ENCODE peak calls at places on chromosomes 16 and 17, in four cellular contexts. A is WTC11, J is IMR-90, N is A549. O is an unnamed sample.

GRCh38 chr17:14019186-14019956 is 49.9 kb upstream of the COX10 start:
- DNase-seq in A (no peak), J (peak), N (no peak), O (no peak)

GRCh38 chr16:7615565-7615964 is 282.9 kb downstream of the RBFOX1 start:
- DNase-seq in A (no peak), J (no peak), N (no peak), O (no peak)

GRCh38 chr17:17921192-17922082 is 50.8 kb downstream of the TOM1L2 start:
- DNase-seq in A (peak), J (peak), N (peak), O (no peak)

GRCh38 chr16:10065014-10065413 is 117.2 kb downstream of the GRIN2A start:
- DNase-seq in A (no peak), J (no peak), N (no peak), O (no peak)

GRCh38 chr17:46194393-46195216 is 1.4 kb upstream of the KANSL1 start:
- DNase-seq in A (no peak), J (peak), N (peak), O (no peak)

GRCh38 chr17:18139949-18140348 is 31.4 kb downstream of the MYO15A start:
- DNase-seq in A (peak), J (peak), N (peak), O (no peak)

GRCh38 chr17:41957058-41957868 is 9.3 kb upstream of the CNP start:
- DNase-seq in A (peak), J (peak), N (no peak), O (no peak)

GRCh38 chr17:19369846-19370492 is 7.4 kb upstream of the B9D1 start:
- DNase-seq in A (no peak), J (no peak), N (no peak), O (no peak)

GRCh38 chr16:4795181-4795827 is at the start of gene SMIM22:
- DNase-seq in A (no peak), J (no peak), N (no peak), O (no peak)

GRCh38 chr17:80263253-80264047 is 2.8 kb downstream of the RNF213 start:
- DNase-seq in A (no peak), J (peak), N (peak), O (peak)

GRCh38 chr16:1069154-1069553 is 3.4 kb upstream of the SSTR5 start:
- DNase-seq in A (peak), J (no peak), N (no peak), O (peak)

GRCh38 chr17:74770498-74771318 is 5.4 kb downstream of the NAT9 start:
- DNase-seq in A (peak), J (peak), N (peak), O (peak)

GRCh38 chr16:69276143-69277115 is 34.7 kb upstream of the VPS4A start:
- DNase-seq in A (no peak), J (peak), N (no peak), O (no peak)

GRCh38 chr17:14461131-14461530 is 160.2 kb downstream of the HS3ST3B1 start:
- DNase-seq in A (no peak), J (no peak), N (no peak), O (no peak)

GRCh38 chr17:8997994-8998628 is 23.2 kb upstream of the NTN1 start:
- DNase-seq in A (peak), J (peak), N (peak), O (peak)

GRCh38 chr16:3058173-3059030 is 7.0 kb upstream of the IL32 start:
- DNase-seq in A (peak), J (no peak), N (peak), O (peak)

GRCh38 chr17:41009301-41009760 is 403 bp upstream of the KRTAP3-1 start:
- DNase-seq in A (no peak), J (no peak), N (no peak), O (no peak)

GRCh38 chr17:79798296-79799173 is 1.7 kb upstream of the CBX8 start:
- DNase-seq in A (peak), J (no peak), N (no peak), O (peak)

GRCh38 chr17:46192484-46193245 is 564 bp downstream of the KANSL1 start:
- DNase-seq in A (peak), J (peak), N (peak), O (peak)

GRCh38 chr17:1647802-1648581 is 1.7 kb downstream of the RILP start:
- DNase-seq in A (peak), J (no peak), N (peak), O (peak)

GRCh38 chr16:73213761-73214480 is 166.0 kb upstream of the ZFHX3 start:
- DNase-seq in A (no peak), J (peak), N (no peak), O (no peak)

GRCh38 chr17:65561394-65562205 is at the start of gene AXIN2:
- DNase-seq in A (peak), J (peak), N (peak), O (peak)

GRCh38 chr17:74049167-74049797 is 154.2 kb upstream of the RPL38 start:
- DNase-seq in A (no peak), J (no peak), N (no peak), O (no peak)

GRCh38 chr17:77291591-77292386 is 151.0 kb downstream of the SEC14L1 start:
- DNase-seq in A (no peak), J (no peak), N (no peak), O (no peak)

GRCh38 chr17:81741594-81742452 is 29.7 kb downstream of the SLC25A10 start:
- DNase-seq in A (no peak), J (no peak), N (no peak), O (no peak)

GRCh38 chr16:56558024-56558747 is 6.7 kb upstream of the MT4 start:
- DNase-seq in A (no peak), J (peak), N (peak), O (no peak)

GRCh38 chr17:57523926-57524634 is 221.0 kb downstream of the CCDC182 start:
- DNase-seq in A (no peak), J (peak), N (peak), O (no peak)

GRCh38 chr17:76153640-76154039 is 12.6 kb upstream of the FOXJ1 start:
- DNase-seq in A (no peak), J (peak), N (no peak), O (no peak)

GRCh38 chr16:56013962-56014552 is 138.9 kb upstream of the CES5A start:
- DNase-seq in A (peak), J (peak), N (peak), O (no peak)

GRCh38 chr17:9009737-9010136 is 11.6 kb upstream of the NTN1 start:
- DNase-seq in A (no peak), J (no peak), N (no peak), O (no peak)

GRCh38 chr17:56595831-56596740 is 2.6 kb downstream of the NOG start:
- DNase-seq in A (peak), J (peak), N (no peak), O (peak)

GRCh38 chr16:3922241-3922640 is 41.7 kb upstream of the CREBBP start:
- DNase-seq in A (no peak), J (no peak), N (no peak), O (no peak)

GRCh38 chr16:30551781-30552180 is 6.4 kb downstream of the ZNF764 start:
- DNase-seq in A (no peak), J (no peak), N (no peak), O (no peak)

GRCh38 chr16:2929693-2930092 is 18.0 kb downstream of the FLYWCH1 start:
- DNase-seq in A (no peak), J (no peak), N (no peak), O (no peak)

GRCh38 chr16:13333336-13333735 is 431.9 kb downstream of the SHISA9 start:
- DNase-seq in A (no peak), J (no peak), N (no peak), O (no peak)

GRCh38 chr17:50935201-50936124 is 69.3 kb upstream of the TOB1 start:
- DNase-seq in A (no peak), J (no peak), N (peak), O (peak)

GRCh38 chr17:10728331-10728730 is 1.5 kb downstream of the TMEM220 start:
- DNase-seq in A (no peak), J (no peak), N (no peak), O (no peak)

GRCh38 chr17:62109378-62109902 is 44.4 kb upstream of the MED13 start:
- DNase-seq in A (peak), J (peak), N (peak), O (peak)

GRCh38 chr17:80847506-80848230 is 144.0 kb upstream of the CHMP6 start:
- DNase-seq in A (no peak), J (no peak), N (no peak), O (no peak)

GRCh38 chr16:81739503-81739902 is 39.6 kb upstream of the PLCG2 start:
- DNase-seq in A (no peak), J (no peak), N (no peak), O (no peak)

GRCh38 chr16:81738831-81739496 is 40.1 kb upstream of the PLCG2 start:
- DNase-seq in A (no peak), J (no peak), N (no peak), O (no peak)

GRCh38 chr16:81740163-81740562 is 38.9 kb upstream of the PLCG2 start:
- DNase-seq in A (peak), J (no peak), N (no peak), O (no peak)

GRCh38 chr16:81734632-81735434 is 44.3 kb upstream of the PLCG2 start:
- DNase-seq in A (no peak), J (no peak), N (no peak), O (no peak)

DNA sequence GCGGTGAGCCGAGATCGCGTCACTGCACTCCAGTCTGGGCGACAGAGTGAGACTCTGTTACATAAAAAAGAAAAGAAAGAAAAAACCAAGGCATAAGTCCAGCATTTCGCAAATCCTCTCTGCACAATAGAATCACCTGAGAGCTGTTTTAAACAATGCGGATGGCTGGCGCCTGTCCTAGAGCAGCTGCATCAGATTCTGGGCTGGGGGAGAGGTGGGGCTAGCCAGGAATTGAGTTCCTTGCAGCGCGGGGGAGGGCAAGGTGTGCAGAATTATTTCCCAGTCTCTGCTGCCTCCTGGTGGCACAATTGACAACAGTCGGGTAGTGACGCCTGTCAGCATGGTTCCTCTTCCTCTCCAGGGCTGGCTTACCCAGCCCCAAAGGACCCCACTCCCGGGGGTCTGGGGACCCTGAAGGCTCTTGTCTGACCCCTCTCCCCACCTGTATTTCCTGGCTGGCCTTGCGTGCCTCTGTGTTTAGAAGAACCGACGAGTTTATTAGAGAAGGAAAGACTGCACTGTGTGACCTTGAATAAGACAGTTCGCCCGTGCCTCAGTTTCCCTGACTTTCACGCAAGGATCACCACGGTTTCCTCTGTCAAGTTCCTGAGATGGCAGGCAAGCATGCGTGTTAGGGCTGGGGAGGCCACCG is 41.1 kb upstream of the PLCG2 start:
- DNase-seq in A (peak), J (peak), N (peak), O (peak)
- TF ChIP-seq CTCF in A (peak), J (peak), N (peak), O (peak)

GRCh38 chr17:78559749-78560368 is 17.3 kb downstream of the DNAH17 start:
- DNase-seq in A (peak), J (no peak), N (no peak), O (no peak)
- TF ChIP-seq CTCF in A (peak), J (no peak), N (no peak), O (no peak)

GRCh38 chr17:43697937-43698336 is 36.2 kb upstream of the MEOX1 start:
- DNase-seq in A (no peak), J (no peak), N (no peak), O (no peak)

GRCh38 chr17:43698678-43699437 is 37.1 kb upstream of the MEOX1 start:
- DNase-seq in A (no peak), J (no peak), N (no peak), O (no peak)

GRCh38 chr17:43696891-43697290 is 35.2 kb upstream of the MEOX1 start:
- DNase-seq in A (no peak), J (no peak), N (no peak), O (no peak)

GRCh38 chr17:43694081-43694870 is 32.6 kb upstream of the MEOX1 start:
- DNase-seq in A (peak), J (peak), N (peak), O (peak)

GRCh38 chr17:43695968-43696865 is 34.5 kb upstream of the MEOX1 start:
- DNase-seq in A (no peak), J (peak), N (no peak), O (no peak)
- TF ChIP-seq CTCF in A (no peak), J (no peak), N (no peak), O (no peak)

DNA sequence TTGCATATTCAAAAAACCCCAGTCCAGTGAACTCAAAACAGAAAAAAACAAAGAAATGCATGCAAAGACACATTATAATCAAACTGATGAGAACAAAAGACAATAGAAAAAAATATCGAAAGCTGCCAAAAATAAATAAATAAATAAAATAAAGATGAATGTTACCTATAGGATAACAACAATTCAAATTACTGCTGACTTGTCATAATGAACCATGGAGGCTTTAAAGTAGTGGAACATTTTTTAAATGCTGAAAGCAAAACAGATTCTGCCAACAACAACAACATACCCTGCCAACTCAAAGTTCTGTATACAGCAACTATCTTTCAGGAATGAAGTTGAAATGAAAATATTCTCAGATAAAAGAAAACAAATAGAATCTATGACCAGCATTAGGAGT is 116.6 kb downstream of the CBLN1 start:
- DNase-seq in A (no peak), J (no peak), N (no peak), O (no peak)
- TF ChIP-seq CTCF in A (no peak), J (no peak), N (no peak), O (no peak)

GRCh38 chr16:67039260-67040020 is 10.5 kb downstream of the CBFB start:
- DNase-seq in A (no peak), J (peak), N (no peak), O (no peak)

GRCh38 chr16:67043420-67043819 is 14.5 kb downstream of the CBFB start:
- DNase-seq in A (no peak), J (no peak), N (no peak), O (no peak)

GRCh38 chr16:67035364-67035763 is 6.4 kb downstream of the CBFB start:
- DNase-seq in A (no peak), J (no peak), N (no peak), O (no peak)

GRCh38 chr16:67036323-67036741 is 7.4 kb downstream of the CBFB start:
- DNase-seq in A (no peak), J (no peak), N (no peak), O (peak)

DNA sequence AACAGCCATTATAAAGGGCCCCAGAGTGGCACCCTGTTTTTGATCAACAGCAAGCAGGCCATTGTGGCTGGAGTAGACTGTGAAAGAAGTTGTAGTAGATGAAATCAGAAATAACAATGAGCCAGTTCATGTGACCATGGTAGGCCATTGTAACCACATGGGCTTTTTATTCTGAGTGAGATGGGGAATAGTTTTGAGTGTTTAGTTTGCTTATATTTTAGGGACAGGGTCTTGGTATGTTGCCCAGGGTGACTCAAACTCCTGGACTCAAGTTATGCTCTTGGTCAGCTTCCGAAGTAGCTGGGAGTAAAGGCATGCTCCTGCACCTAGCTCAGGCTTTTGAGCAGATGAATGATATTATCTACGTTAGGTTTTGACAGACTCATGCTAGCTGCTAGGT is 12.0 kb downstream of the CBFB start:
- DNase-seq in A (no peak), J (peak), N (no peak), O (no peak)
- TF ChIP-seq CTCF in A (no peak), J (no peak), N (no peak), O (no peak)

DNA sequence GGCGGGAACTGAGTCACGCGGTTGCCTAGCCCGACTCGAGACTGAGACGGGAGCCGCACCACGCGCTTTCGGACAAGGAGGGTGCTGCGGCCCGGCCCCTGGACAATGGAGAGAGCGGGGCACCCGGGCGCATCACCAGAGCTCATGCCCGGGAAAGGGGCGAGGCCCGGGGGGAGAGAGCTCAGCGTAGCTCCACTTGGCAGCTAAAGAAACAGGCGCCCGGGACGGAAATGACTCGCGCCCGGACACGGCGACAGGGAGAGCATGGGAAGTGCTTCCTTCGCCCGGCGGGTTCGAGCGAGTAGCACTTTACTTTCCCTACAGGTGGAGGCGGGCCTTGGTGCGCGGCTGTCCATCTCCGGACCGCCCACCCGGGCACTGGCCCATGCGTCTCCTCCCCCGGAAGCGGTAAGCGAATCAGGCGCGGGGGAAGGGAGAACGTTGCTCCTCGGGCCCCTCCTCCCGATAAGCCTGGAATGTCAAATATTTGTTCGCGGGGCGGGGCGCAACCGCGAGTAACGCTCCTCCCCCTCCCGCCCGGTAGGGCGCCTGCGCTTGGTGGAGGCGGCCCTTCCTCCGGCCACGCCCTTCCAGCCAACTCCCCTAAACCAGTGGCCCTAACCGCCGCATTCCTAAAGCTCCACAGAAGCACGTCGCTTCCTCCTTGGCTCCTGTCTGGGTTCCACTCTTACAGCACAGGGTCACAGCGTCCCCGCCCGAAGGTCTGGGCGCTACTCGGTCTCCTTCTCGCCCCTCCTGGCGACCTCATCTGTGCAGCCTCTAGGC is 1.5 kb upstream of the ESRP2 start:
- DNase-seq in A (peak), J (peak), N (peak), O (peak)
- TF ChIP-seq CTCF in A (no peak), J (no peak), N (no peak), O (no peak)

GRCh38 chr17:39863918-39864746 is at the start of gene IKZF3:
- DNase-seq in A (peak), J (peak), N (peak), O (peak)
- TF ChIP-seq CTCF in A (no peak), J (no peak), N (no peak), O (no peak)

DNA sequence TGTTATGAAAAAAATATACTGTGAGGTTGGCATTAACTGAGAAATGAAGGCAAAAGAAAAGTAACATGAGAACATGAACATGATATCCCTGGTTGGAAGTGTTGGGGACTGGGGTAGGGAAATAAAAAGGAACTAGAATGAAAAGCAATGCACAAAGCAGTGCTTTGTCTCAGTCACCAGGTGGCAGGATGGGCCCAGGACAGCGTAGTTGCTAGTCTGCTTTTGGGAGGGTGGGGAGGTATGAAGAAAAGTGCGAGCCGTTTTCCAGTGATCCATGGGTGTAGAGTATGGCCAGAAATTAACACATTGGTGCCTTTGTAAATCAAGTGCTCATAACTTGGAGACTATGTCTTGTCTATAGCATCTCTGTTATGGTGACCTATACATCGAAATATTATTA is 662.5 kb upstream of the SALL1 start:
- DNase-seq in A (peak), J (no peak), N (no peak), O (peak)
- TF ChIP-seq CTCF in A (peak), J (peak), N (no peak), O (no peak)

O was measured in glutamatergic neuron.